ENCODE peak calls at places on chromosomes 4 and X, in eight cellular contexts. I, P, R, W, M, C, S and B are unnamed samples.

GRCh38 chrX:113399501-113400192 is 559.0 kb upstream of the AMOT start:
- DNase-seq in I (no peak), P (peak; percentile 69), R (no peak), W (no peak), M (no peak), C (no peak), S (no peak), B (no peak)

GRCh38 chr4:24664956-24665355 is 80.6 kb upstream of the DHX15 start:
- DNase-seq in I (no peak), P (peak; percentile 43), R (no peak), W (no peak), M (no peak), C (no peak), S (no peak), B (no peak)

GRCh38 chr4:144259285-144259684 is 118.8 kb upstream of the GYPA start:
- DNase-seq in I (no peak), P (no peak), R (no peak), W (no peak), M (no peak), C (no peak), S (no peak), B (no peak)

GRCh38 chr4:1792158-1792831 is 798 bp upstream of the FGFR3 start:
- DNase-seq in I (no peak), P (no peak), R (no peak), W (no peak), M (no peak), C (no peak), S (no peak), B (no peak)

GRCh38 chr4:138802499-138802898 is 213.1 kb upstream of the NOCT start:
- DNase-seq in I (no peak), P (no peak), R (no peak), W (no peak), M (no peak), C (no peak), S (no peak), B (no peak)

GRCh38 chrX:112800901-112801775 is 39.5 kb downstream of the AMOT start:
- DNase-seq in I (no peak), P (peak; percentile 8), R (no peak), W (no peak), M (no peak), C (no peak), S (no peak), B (no peak)

GRCh38 chrX:40953369-40953768 is 131.9 kb upstream of the USP9X start:
- DNase-seq in I (no peak), P (no peak), R (no peak), W (no peak), M (no peak), C (no peak), S (no peak), B (no peak)

GRCh38 chr4:42750091-42750490 is 93.2 kb upstream of the ATP8A1 start:
- DNase-seq in I (no peak), P (no peak), R (peak; percentile 7), W (no peak), M (no peak), C (no peak), S (peak; percentile 17), B (peak; percentile 56)

GRCh38 chr4:2954358-2955185 is 8.6 kb downstream of the NOP14 start:
- DNase-seq in I (no peak), P (no peak), R (peak; percentile 41), W (no peak), M (no peak), C (peak; percentile 95), S (peak; percentile 49), B (no peak)